ENCODE peak calls at places on chromosomes 3 and 15, in four cellular contexts. L, S, H and J are unnamed samples.

GRCh38 chr15:69945729-69946128 is 152.0 kb downstream of the TLE3 start:
- DNase-seq in H (no peak), S (no peak), L (no peak), J (no peak)

GRCh38 chr3:35537265-35537664 is 102.1 kb upstream of the ARPP21 start:
- DNase-seq in S (no peak), L (no peak), H (no peak), J (no peak)

GRCh38 chr3:106305882-106306445 is 437.2 kb upstream of the CBLB start:
- DNase-seq in L (no peak), S (no peak), H (no peak), J (no peak)

GRCh38 chr3:24387493-24387892 is 107.2 kb downstream of the THRB start:
- DNase-seq in H (no peak), L (no peak), S (no peak), J (no peak)

GRCh38 chr3:153595186-153595815 is 433.3 kb downstream of the RAP2B start:
- DNase-seq in H (no peak), L (peak; percentile 18), S (no peak), J (peak; percentile 33)

GRCh38 chr3:178340523-178340922 is 195.7 kb upstream of the KCNMB2 start:
- DNase-seq in L (no peak), S (no peak), H (no peak), J (no peak)

GRCh38 chr3:155516439-155516838 is 223.0 kb upstream of the STRIT1 start:
- DNase-seq in L (no peak), H (no peak), S (no peak), J (no peak)

GRCh38 chr15:67914537-67915373 is 74.9 kb upstream of the RNU6-1 start:
- DNase-seq in L (peak; percentile 65), H (no peak), S (peak; percentile 32), J (peak; percentile 93)

GRCh38 chr15:26179906-26180305 is 316.8 kb upstream of the ATP10A start:
- DNase-seq in L (peak; percentile 4), S (no peak), H (no peak), J (peak; percentile 13)

GRCh38 chr3:23888617-23889228 is 28.1 kb downstream of the NKIRAS1 start:
- DNase-seq in H (no peak), S (peak; percentile 30), L (peak; percentile 22), J (peak; percentile 47)

GRCh38 chr3:23086366-23086765 is 116.8 kb upstream of the UBE2E2 start:
- DNase-seq in L (no peak), H (no peak), S (no peak), J (no peak)

GRCh38 chr3:126312326-126312725 is 44.9 kb downstream of the KLF15 start:
- DNase-seq in S (no peak), L (no peak), H (no peak), J (no peak)

GRCh38 chr3:181794036-181794790 is 82.5 kb downstream of the SOX2 start:
- DNase-seq in H (no peak), S (no peak), L (no peak), J (no peak)

GRCh38 chr3:49165771-49166751 is at the start of gene CCDC71:
- DNase-seq in S (peak; percentile 84), L (peak; percentile 43), H (peak; percentile 20), J (peak; percentile 62)

GRCh38 chr15:96764501-96764900 is 434.0 kb downstream of the NR2F2 start:
- DNase-seq in H (no peak), L (no peak), S (no peak), J (no peak)

GRCh38 chr15:71572452-71573053 is 237.8 kb upstream of the NR2E3 start:
- DNase-seq in H (no peak), L (no peak), S (no peak), J (peak; percentile 40)

GRCh38 chr3:108093021-108093420 is 2.2 kb upstream of the CD47 start:
- DNase-seq in L (no peak), S (no peak), H (no peak), J (no peak)

GRCh38 chr3:106092792-106093191 is 224.0 kb upstream of the CBLB start:
- DNase-seq in L (no peak), S (no peak), H (no peak), J (no peak)

GRCh38 chr3:190996376-190996775 is 133.9 kb upstream of the GMNC start:
- DNase-seq in L (no peak), H (no peak), S (no peak), J (no peak)

GRCh38 chr15:31440754-31441298 is 114.2 kb downstream of the KLF13 start:
- DNase-seq in S (peak; percentile 26), H (no peak), L (no peak), J (no peak)

GRCh38 chr15:89492111-89492641 is 4.2 kb downstream of the RHCG start:
- DNase-seq in L (no peak), S (no peak), H (no peak), J (no peak)

GRCh38 chr3:23676093-23676492 is 129.7 kb upstream of the UBE2E1 start:
- DNase-seq in S (no peak), H (no peak), L (no peak), J (no peak)

GRCh38 chr3:194632983-194633348 is 253 bp downstream of the TMEM44 start:
- DNase-seq in S (peak; percentile 76), H (no peak), L (no peak), J (no peak)

GRCh38 chr15:41666353-41666920 is 6.2 kb downstream of the MGA start:
- DNase-seq in H (no peak), L (no peak), S (no peak), J (no peak)

GRCh38 chr15:23628612-23629233 is 18.9 kb downstream of the MAGEL2 start:
- DNase-seq in S (no peak), H (no peak), L (no peak), J (no peak)

GRCh38 chr3:152375546-152375945 is 106.8 kb downstream of the MBNL1 start:
- DNase-seq in H (no peak), S (no peak), L (no peak), J (peak; percentile 43)

GRCh38 chr3:152377184-152377570 is 108.4 kb downstream of the MBNL1 start:
- DNase-seq in L (no peak), S (no peak), H (no peak), J (no peak)

GRCh38 chr3:152373379-152373778 is 104.7 kb downstream of the MBNL1 start:
- DNase-seq in L (no peak), S (no peak), H (no peak), J (no peak)

GRCh38 chr3:152376351-152377183 is 107.8 kb downstream of the MBNL1 start:
- DNase-seq in S (no peak), L (no peak), H (peak; percentile 97), J (peak; percentile 72)

GRCh38 chr3:152374260-152374990 is 105.7 kb downstream of the MBNL1 start:
- DNase-seq in L (no peak), S (no peak), H (no peak), J (peak; percentile 58)
- TF ChIP-seq JUNB in L (no peak), S (no peak), H (no peak), J (no peak)

GRCh38 chr3:46464326-46465195 is at the start of gene LTF:
- DNase-seq in H (no peak), L (no peak), S (no peak), J (no peak)

GRCh38 chr3:46466871-46467403 is 2.2 kb upstream of the LTF start:
- DNase-seq in L (no peak), H (no peak), S (no peak), J (no peak)

GRCh38 chr3:46466273-46466672 is 1.6 kb upstream of the LTF start:
- DNase-seq in L (no peak), S (no peak), H (no peak), J (no peak)

GRCh38 chr3:46463868-46464241 is 850 bp downstream of the LTF start:
- DNase-seq in L (no peak), S (no peak), H (no peak), J (no peak)

GRCh38 chr3:46465196-46465520 is 453 bp upstream of the LTF start:
- DNase-seq in S (no peak), H (no peak), L (no peak), J (no peak)
- TF ChIP-seq RFX5 in S (no peak), H (no peak), L (no peak), J (no peak)

GRCh38 chr15:39782441-39783138 is at the start of gene FSIP1:
- DNase-seq in H (peak; percentile 86), S (peak; percentile 98), L (peak; percentile 93), J (peak; percentile 86)
- TF ChIP-seq POLR2A in H (peak; percentile 93), S (peak; percentile 76), L (peak; percentile 75), J (peak; percentile 59)

DNA sequence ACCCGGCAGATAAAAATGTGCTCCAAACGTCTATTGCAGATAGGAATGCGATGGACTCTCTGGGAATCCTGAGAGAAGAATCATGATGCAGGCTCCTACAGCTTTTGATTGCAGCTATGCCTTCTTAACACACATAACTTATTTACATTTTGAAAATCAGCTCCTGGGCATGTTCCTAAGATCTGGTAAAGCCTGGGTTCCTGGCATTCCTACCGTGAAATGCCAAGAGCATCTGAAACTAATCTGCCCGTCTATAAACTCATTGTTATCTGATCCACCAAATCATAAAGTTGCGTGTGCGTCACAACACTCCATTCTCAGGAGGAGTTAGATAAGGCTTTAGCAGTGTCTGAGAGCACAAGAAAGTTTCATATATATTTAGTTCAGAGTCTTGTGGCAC is 79.0 kb upstream of the VGLL3 start:
- DNase-seq in S (no peak), L (no peak), H (no peak), J (no peak)
- TF ChIP-seq JUNB in S (no peak), L (no peak), H (no peak), J (no peak)